ENCODE peak calls at places on chromosomes 7 and 10, in seven cellular contexts. F is posterior cingulate gyrus, A is NCI-H510A, B is IMR-90, P is NCI-H524 treated with DMSO at 0.1 percent for 48 hours, Z is Calu3, I is NCI-H2081. V is an unnamed sample.

GRCh38 chr10:38147686-38148085 is 53.5 kb downstream of the ZNF37A start:
- DNase-seq in P (no peak), B (no peak), I (no peak), A (no peak), F (no peak), Z (no peak), V (no peak)

GRCh38 chr7:5422324-5423271 is 1.0 kb downstream of the TNRC18 start:
- DNase-seq in P (no peak), I (no peak), F (peak), B (peak), Z (peak), A (no peak), V (no peak)

GRCh38 chr10:88386878-88387773 is 196.0 kb downstream of the RNLS start:
- DNase-seq in B (peak), I (no peak), F (peak), A (no peak), Z (peak), P (peak), V (no peak)

GRCh38 chr10:85902046-85902445 is 464.5 kb downstream of the GRID1 start:
- DNase-seq in I (no peak), P (no peak), Z (no peak), A (no peak), F (no peak), B (no peak), V (no peak)

GRCh38 chr10:124722812-124723783 is 21.1 kb downstream of the FAM53B start:
- DNase-seq in P (no peak), F (peak), B (no peak), I (no peak), Z (no peak), A (no peak), V (no peak)

GRCh38 chr10:103504181-103504783 is 10.8 kb downstream of the NEURL1 start:
- DNase-seq in B (peak), I (no peak), A (peak), F (peak), P (no peak), Z (peak), V (no peak)

GRCh38 chr7:137652721-137653120 is 194.1 kb downstream of the DGKI start:
- DNase-seq in A (no peak), Z (no peak), I (no peak), B (peak), F (no peak), P (no peak), V (no peak)

GRCh38 chr10:74994714-74995308 is 116.6 kb upstream of the SAMD8 start:
- DNase-seq in I (peak), B (no peak), A (no peak), F (no peak), Z (no peak), P (no peak), V (no peak)

GRCh38 chr7:158389514-158390425 is 197.9 kb downstream of the PTPRN2 start:
- DNase-seq in I (no peak), F (peak), P (no peak), A (no peak), B (no peak), Z (no peak), V (no peak)

GRCh38 chr10:70736470-70736982 is 48.7 kb downstream of the TBATA start:
- DNase-seq in F (no peak), B (no peak), Z (no peak), A (no peak), P (no peak), I (no peak), V (no peak)

V was measured in NCI-H446 treated with DMSO at 0.1 percent for 48 hours.